ENCODE peak calls at places on chromosomes 11 and 22, in nine cellular contexts. D is left ventricle myocardium inferior; X is NCI-H187; L is NCI-H2029; Y is AG04450; W is substantia nigra; F is NCI-H1436; S is stimulated activated CD4-positive, alpha-beta T cell treated with anti-CD3 and anti-CD28 coated beads, Interleukin-1b, Interleukin-23, amount 100 ng/mL, for 24 hours; H is HEK293T. C is an unnamed sample.

GRCh38 chr11:73215191-73216134 is 2.6 kb upstream of the P2RY2 start:
- DNase-seq in S (no peak), F (no peak), H (no peak), L (no peak), D (no peak), W (no peak), Y (no peak), X (no peak), C (no peak)

GRCh38 chr11:30432177-30432576 is 109.3 kb downstream of the ARL14EP start:
- DNase-seq in H (no peak), F (no peak), X (no peak), D (no peak), W (no peak), Y (no peak), L (no peak), S (no peak), C (no peak)

GRCh38 chr22:32024791-32025190 is 18.3 kb upstream of the SLC5A1 start:
- DNase-seq in W (no peak), X (no peak), H (no peak), Y (no peak), L (no peak), D (no peak), F (no peak), S (no peak), C (no peak)

GRCh38 chr11:107999759-108000455 is 8.8 kb upstream of the CUL5 start:
- DNase-seq in W (no peak), Y (no peak), D (no peak), X (no peak), F (peak), S (no peak), H (peak), L (no peak), C (no peak)

GRCh38 chr22:37967147-37967546 is 13.6 kb downstream of the POLR2F start:
- DNase-seq in D (no peak), F (no peak), S (no peak), L (no peak), W (no peak), H (no peak), X (no peak), Y (no peak), C (no peak)

GRCh38 chr22:23007823-23008222 is 62.5 kb upstream of the GNAZ start:
- DNase-seq in L (no peak), S (no peak), H (no peak), W (no peak), D (no peak), Y (no peak), X (no peak), F (no peak), C (no peak)

GRCh38 chr22:24523873-24524272 is 28.7 kb downstream of the UPB1 start:
- DNase-seq in Y (no peak), L (no peak), F (no peak), H (no peak), W (no peak), X (no peak), D (no peak), S (no peak), C (no peak)

GRCh38 chr22:22770280-22770871 is 117.2 kb upstream of the IGLL5 start:
- DNase-seq in X (no peak), L (peak), H (peak), Y (no peak), S (no peak), D (no peak), W (no peak), F (no peak), C (no peak)

GRCh38 chr11:95465887-95466286 is 234.9 kb upstream of the SESN3 start:
- DNase-seq in F (no peak), L (no peak), D (no peak), H (peak), S (no peak), X (no peak), Y (no peak), W (no peak), C (peak)

GRCh38 chr11:18312663-18313420 is 9.1 kb downstream of the HPS5 start:
- DNase-seq in F (no peak), X (no peak), Y (peak), H (no peak), L (no peak), D (no peak), W (no peak), S (no peak), C (no peak)

GRCh38 chr22:25900880-25901279 is 158.9 kb downstream of the MYO18B start:
- DNase-seq in X (no peak), D (no peak), F (no peak), S (no peak), H (no peak), L (peak), W (peak), Y (no peak), C (no peak)

GRCh38 chr11:19345848-19346681 is 105.3 kb upstream of the E2F8 start:
- DNase-seq in W (no peak), Y (no peak), D (peak), F (no peak), H (peak), X (no peak), S (no peak), L (no peak), C (no peak)

GRCh38 chr11:124618863-124619262 is 3.8 kb upstream of the TBRG1 start:
- DNase-seq in W (no peak), D (no peak), H (no peak), Y (no peak), F (no peak), S (no peak), X (no peak), L (no peak), C (no peak)

GRCh38 chr22:49140921-49141680 is 686.6 kb downstream of the BRD1 start:
- DNase-seq in H (no peak), D (no peak), X (no peak), F (no peak), S (no peak), W (no peak), L (no peak), Y (no peak), C (no peak)

GRCh38 chr22:26590525-26590858 is 560 bp upstream of the TPST2 start:
- DNase-seq in L (no peak), S (no peak), X (no peak), W (no peak), D (no peak), H (no peak), F (no peak), Y (no peak), C (no peak)

GRCh38 chr11:2581931-2582435 is 117.8 kb downstream of the KCNQ1OT1 start:
- DNase-seq in S (no peak), D (peak), Y (no peak), L (no peak), H (no peak), F (no peak), W (no peak), X (no peak), C (no peak)

GRCh38 chr22:35400335-35400680 is 368 bp downstream of the MCM5 start:
- DNase-seq in X (no peak), D (no peak), F (peak), W (no peak), Y (no peak), S (no peak), H (peak), L (no peak), C (no peak)

GRCh38 chr22:45884201-45885067 is 92.5 kb downstream of the WNT7B start:
- DNase-seq in W (no peak), Y (no peak), D (peak), S (no peak), X (no peak), L (no peak), F (no peak), H (no peak), C (no peak)

GRCh38 chr11:132595246-132595645 is 937.1 kb downstream of the OPCML start:
- DNase-seq in D (no peak), L (no peak), W (no peak), X (no peak), F (no peak), H (no peak), S (no peak), Y (no peak), C (no peak)

GRCh38 chr11:45788887-45789286 is 16.1 kb upstream of the SLC35C1 start:
- DNase-seq in S (no peak), F (no peak), L (no peak), W (no peak), D (no peak), H (no peak), Y (no peak), X (no peak), C (no peak)

GRCh38 chr22:46688949-46689348 is 49.1 kb downstream of the CERK start:
- DNase-seq in H (no peak), L (no peak), F (peak), Y (no peak), D (peak), X (no peak), S (no peak), W (no peak), C (no peak)

GRCh38 chr11:110711776-110712642 is at the start of gene ARHGAP20:
- DNase-seq in D (peak), H (peak), F (peak), S (no peak), L (peak), W (no peak), X (no peak), Y (no peak), C (no peak)

GRCh38 chr11:111445586-111445985 is 66.5 kb upstream of the POU2AF1 start:
- DNase-seq in D (no peak), L (no peak), F (no peak), S (no peak), H (no peak), Y (no peak), X (no peak), W (no peak), C (no peak)

GRCh38 chr11:63762662-63763505 is 5.7 kb downstream of the ZFTA start:
- DNase-seq in L (peak), D (peak), S (no peak), X (peak), F (no peak), H (no peak), Y (no peak), W (no peak), C (no peak)

GRCh38 chr11:29310016-29310415 is 706.8 kb downstream of the KCNA4 start:
- DNase-seq in X (no peak), S (no peak), D (no peak), Y (peak), H (no peak), W (no peak), F (no peak), L (no peak), C (no peak)

GRCh38 chr11:27012254-27012921 is 18.5 kb downstream of the FIBIN start:
- DNase-seq in H (peak), Y (peak), X (no peak), W (no peak), S (no peak), F (no peak), L (no peak), D (no peak), C (no peak)

GRCh38 chr11:109511598-109511997 is 89.6 kb downstream of the C11orf87 start:
- DNase-seq in S (no peak), F (no peak), D (no peak), L (no peak), W (no peak), X (no peak), Y (no peak), H (no peak), C (no peak)

GRCh38 chr11:13461291-13461690 is 1.7 kb downstream of the BTBD10 start:
- DNase-seq in Y (no peak), L (no peak), F (no peak), D (no peak), W (no peak), H (no peak), S (no peak), X (no peak), C (no peak)

GRCh38 chr11:12454782-12455181 is 77.4 kb downstream of the PARVA start:
- DNase-seq in Y (no peak), S (no peak), L (no peak), H (no peak), F (no peak), D (no peak), W (no peak), X (no peak), C (no peak)

GRCh38 chr22:39496131-39496838 is 5.8 kb upstream of the MIEF1 start:
- DNase-seq in S (no peak), F (peak), W (no peak), Y (no peak), D (peak), H (peak), L (peak), X (no peak), C (no peak)

C was measured in NCI-H1417 treated with DMSO at 0.1 percent for 48 hours.